ENCODE peak calls at places on chromosomes 4 and X, in eight cellular contexts. One of them, this sample, is unnamed.

GRCh38 chr4:96063639-96064038 is 223.7 kb downstream of the PDHA2 start:
- DNase-seq in fibroblast of the conjunctiva: no peak
- DNase-seq in HS-5: no peak
- DNase-seq in NCI-H2081: no peak
- DNase-seq in aorta: no peak
- DNase-seq in stimulated activated naive CD8-positive, alpha-beta T cell treated with anti-CD3 and anti-CD28 coated beads, Interleukin-15, Interleukin-2, amounts not matched to agents 100 U/mL and 50 U/mL, for 24 hours: no peak
- DNase-seq in brain microvascular endothelial cell: no peak
- DNase-seq in RWPE1: no peak
- DNase-seq in this sample: no peak

GRCh38 chrX:73903941-73904340 is 340.9 kb downstream of the CHIC1 start:
- DNase-seq in fibroblast of the conjunctiva: no peak
- DNase-seq in HS-5: no peak
- DNase-seq in NCI-H2081: no peak
- DNase-seq in aorta: no peak
- DNase-seq in stimulated activated naive CD8-positive, alpha-beta T cell treated with anti-CD3 and anti-CD28 coated beads, Interleukin-15, Interleukin-2, amounts not matched to agents 100 U/mL and 50 U/mL, for 24 hours: no peak
- DNase-seq in brain microvascular endothelial cell: no peak
- DNase-seq in RWPE1: no peak
- DNase-seq in this sample: peak; percentile 6

GRCh38 chr4:1570291-1571164 is 113.6 kb downstream of the FAM53A start:
- DNase-seq in fibroblast of the conjunctiva: no peak
- DNase-seq in HS-5: no peak
- DNase-seq in NCI-H2081: no peak
- DNase-seq in aorta: peak; percentile 63
- DNase-seq in stimulated activated naive CD8-positive, alpha-beta T cell treated with anti-CD3 and anti-CD28 coated beads, Interleukin-15, Interleukin-2, amounts not matched to agents 100 U/mL and 50 U/mL, for 24 hours: no peak
- DNase-seq in brain microvascular endothelial cell: no peak
- DNase-seq in RWPE1: no peak
- DNase-seq in this sample: no peak

GRCh38 chr4:70571772-70572171 is 20.3 kb upstream of the AMBN start:
- DNase-seq in fibroblast of the conjunctiva: no peak
- DNase-seq in HS-5: no peak
- DNase-seq in NCI-H2081: no peak
- DNase-seq in aorta: no peak
- DNase-seq in stimulated activated naive CD8-positive, alpha-beta T cell treated with anti-CD3 and anti-CD28 coated beads, Interleukin-15, Interleukin-2, amounts not matched to agents 100 U/mL and 50 U/mL, for 24 hours: no peak
- DNase-seq in brain microvascular endothelial cell: no peak
- DNase-seq in RWPE1: no peak
- DNase-seq in this sample: no peak

GRCh38 chr4:91824773-91825172 is 479.0 kb upstream of the GRID2 start:
- DNase-seq in fibroblast of the conjunctiva: no peak
- DNase-seq in HS-5: no peak
- DNase-seq in NCI-H2081: no peak
- DNase-seq in aorta: no peak
- DNase-seq in stimulated activated naive CD8-positive, alpha-beta T cell treated with anti-CD3 and anti-CD28 coated beads, Interleukin-15, Interleukin-2, amounts not matched to agents 100 U/mL and 50 U/mL, for 24 hours: no peak
- DNase-seq in brain microvascular endothelial cell: no peak
- DNase-seq in RWPE1: no peak
- DNase-seq in this sample: no peak

GRCh38 chrX:48761674-48762471 is at the start of gene GLOD5:
- DNase-seq in fibroblast of the conjunctiva: no peak
- DNase-seq in HS-5: no peak
- DNase-seq in NCI-H2081: peak; percentile 65
- DNase-seq in aorta: no peak
- DNase-seq in stimulated activated naive CD8-positive, alpha-beta T cell treated with anti-CD3 and anti-CD28 coated beads, Interleukin-15, Interleukin-2, amounts not matched to agents 100 U/mL and 50 U/mL, for 24 hours: no peak
- DNase-seq in brain microvascular endothelial cell: no peak
- DNase-seq in RWPE1: peak; percentile 51
- DNase-seq in this sample: no peak

GRCh38 chr4:108963910-108964309 is 201.1 kb upstream of the ETNPPL start:
- DNase-seq in fibroblast of the conjunctiva: no peak
- DNase-seq in HS-5: no peak
- DNase-seq in NCI-H2081: no peak
- DNase-seq in aorta: no peak
- DNase-seq in stimulated activated naive CD8-positive, alpha-beta T cell treated with anti-CD3 and anti-CD28 coated beads, Interleukin-15, Interleukin-2, amounts not matched to agents 100 U/mL and 50 U/mL, for 24 hours: no peak
- DNase-seq in brain microvascular endothelial cell: no peak
- DNase-seq in RWPE1: no peak
- DNase-seq in this sample: no peak

GRCh38 chrX:24034485-24034884 is 7.5 kb upstream of the KLHL15 start:
- DNase-seq in fibroblast of the conjunctiva: no peak
- DNase-seq in HS-5: no peak
- DNase-seq in NCI-H2081: no peak
- DNase-seq in aorta: no peak
- DNase-seq in stimulated activated naive CD8-positive, alpha-beta T cell treated with anti-CD3 and anti-CD28 coated beads, Interleukin-15, Interleukin-2, amounts not matched to agents 100 U/mL and 50 U/mL, for 24 hours: no peak
- DNase-seq in brain microvascular endothelial cell: no peak
- DNase-seq in RWPE1: no peak
- DNase-seq in this sample: no peak

GRCh38 chr4:42547805-42548204 is 109.1 kb downstream of the ATP8A1 start:
- DNase-seq in fibroblast of the conjunctiva: no peak
- DNase-seq in HS-5: no peak
- DNase-seq in NCI-H2081: no peak
- DNase-seq in aorta: no peak
- DNase-seq in stimulated activated naive CD8-positive, alpha-beta T cell treated with anti-CD3 and anti-CD28 coated beads, Interleukin-15, Interleukin-2, amounts not matched to agents 100 U/mL and 50 U/mL, for 24 hours: no peak
- DNase-seq in brain microvascular endothelial cell: no peak
- DNase-seq in RWPE1: no peak
- DNase-seq in this sample: no peak

GRCh38 chrX:20414066-20414465 is 147.4 kb upstream of the RPS6KA3 start:
- DNase-seq in fibroblast of the conjunctiva: no peak
- DNase-seq in HS-5: no peak
- DNase-seq in NCI-H2081: no peak
- DNase-seq in aorta: no peak
- DNase-seq in stimulated activated naive CD8-positive, alpha-beta T cell treated with anti-CD3 and anti-CD28 coated beads, Interleukin-15, Interleukin-2, amounts not matched to agents 100 U/mL and 50 U/mL, for 24 hours: no peak
- DNase-seq in brain microvascular endothelial cell: no peak
- DNase-seq in RWPE1: no peak
- DNase-seq in this sample: no peak

GRCh38 chrX:140053841-140054240 is 88.5 kb upstream of the CXorf66 start:
- DNase-seq in fibroblast of the conjunctiva: no peak
- DNase-seq in HS-5: no peak
- DNase-seq in NCI-H2081: no peak
- DNase-seq in aorta: no peak
- DNase-seq in stimulated activated naive CD8-positive, alpha-beta T cell treated with anti-CD3 and anti-CD28 coated beads, Interleukin-15, Interleukin-2, amounts not matched to agents 100 U/mL and 50 U/mL, for 24 hours: no peak
- DNase-seq in brain microvascular endothelial cell: no peak
- DNase-seq in RWPE1: no peak
- DNase-seq in this sample: no peak

GRCh38 chr4:23060776-23061175 is 368.0 kb downstream of the GBA3 start:
- DNase-seq in fibroblast of the conjunctiva: no peak
- DNase-seq in HS-5: no peak
- DNase-seq in NCI-H2081: no peak
- DNase-seq in aorta: no peak
- DNase-seq in stimulated activated naive CD8-positive, alpha-beta T cell treated with anti-CD3 and anti-CD28 coated beads, Interleukin-15, Interleukin-2, amounts not matched to agents 100 U/mL and 50 U/mL, for 24 hours: no peak
- DNase-seq in brain microvascular endothelial cell: peak; percentile 7
- DNase-seq in RWPE1: peak; percentile 1
- DNase-seq in this sample: no peak

GRCh38 chrX:86507337-86507736 is 359.1 kb downstream of the DACH2 start:
- DNase-seq in fibroblast of the conjunctiva: no peak
- DNase-seq in HS-5: no peak
- DNase-seq in NCI-H2081: no peak
- DNase-seq in aorta: no peak
- DNase-seq in stimulated activated naive CD8-positive, alpha-beta T cell treated with anti-CD3 and anti-CD28 coated beads, Interleukin-15, Interleukin-2, amounts not matched to agents 100 U/mL and 50 U/mL, for 24 hours: no peak
- DNase-seq in brain microvascular endothelial cell: no peak
- DNase-seq in RWPE1: no peak
- DNase-seq in this sample: no peak

GRCh38 chr4:181701911-181702310 is 541.3 kb upstream of the TENM3 start:
- DNase-seq in fibroblast of the conjunctiva: no peak
- DNase-seq in HS-5: no peak
- DNase-seq in NCI-H2081: no peak
- DNase-seq in aorta: no peak
- DNase-seq in stimulated activated naive CD8-positive, alpha-beta T cell treated with anti-CD3 and anti-CD28 coated beads, Interleukin-15, Interleukin-2, amounts not matched to agents 100 U/mL and 50 U/mL, for 24 hours: no peak
- DNase-seq in brain microvascular endothelial cell: no peak
- DNase-seq in RWPE1: no peak
- DNase-seq in this sample: no peak

This sample was measured in retinal pigment epithelial cell.